ENCODE peak calls at places on chromosome 17, in four cellular contexts. M is HepG2, S is GM12878, W is H1. L is an unnamed sample.

GRCh38 chr17:40615295-40615988 is 32.2 kb downstream of the SMARCE1 start:
- DNase-seq in M (peak; percentile 76), W (peak; percentile 49), S (peak; percentile 93), L (peak; percentile 52)

GRCh38 chr17:15249487-15249886 is 15.6 kb downstream of the PMP22 start:
- DNase-seq in M (no peak), W (no peak), S (no peak), L (no peak)

GRCh38 chr17:56822725-56823124 is 11.0 kb downstream of the C17orf67 start:
- DNase-seq in S (no peak), W (no peak), M (no peak), L (no peak)

GRCh38 chr17:71631483-71631882 is 489.3 kb upstream of the SOX9 start:
- DNase-seq in M (no peak), S (no peak), W (no peak), L (no peak)

GRCh38 chr17:64399767-64400156 is 9.1 kb upstream of the PECAM1 start:
- DNase-seq in S (no peak), M (no peak), W (no peak), L (no peak)

GRCh38 chr17:7393613-7394451 is 493 bp downstream of the PLSCR3 start:
- DNase-seq in W (no peak), M (no peak), S (no peak), L (peak; percentile 33)

GRCh38 chr17:65430209-65430833 is 131.1 kb downstream of the AXIN2 start:
- DNase-seq in M (no peak), W (no peak), S (no peak), L (no peak)

GRCh38 chr17:16945513-16946201 is 26.3 kb downstream of the TNFRSF13B start:
- DNase-seq in S (no peak), W (no peak), M (no peak), L (no peak)

GRCh38 chr17:2186937-2187336 is 116.6 kb downstream of the SMG6 start:
- DNase-seq in M (no peak), S (no peak), W (no peak), L (no peak)

GRCh38 chr17:49378311-49378710 is 16.3 kb upstream of the ZNF652 start:
- DNase-seq in M (no peak), S (no peak), W (no peak), L (no peak)

GRCh38 chr17:49381793-49382192 is 19.7 kb upstream of the ZNF652 start:
- DNase-seq in W (no peak), S (no peak), M (no peak), L (no peak)

GRCh38 chr17:49382556-49382955 is 20.5 kb upstream of the ZNF652 start:
- DNase-seq in M (no peak), S (no peak), W (no peak), L (no peak)

GRCh38 chr17:49381033-49381432 is 19.0 kb upstream of the ZNF652 start:
- DNase-seq in S (no peak), W (no peak), M (no peak), L (no peak)

DNA sequence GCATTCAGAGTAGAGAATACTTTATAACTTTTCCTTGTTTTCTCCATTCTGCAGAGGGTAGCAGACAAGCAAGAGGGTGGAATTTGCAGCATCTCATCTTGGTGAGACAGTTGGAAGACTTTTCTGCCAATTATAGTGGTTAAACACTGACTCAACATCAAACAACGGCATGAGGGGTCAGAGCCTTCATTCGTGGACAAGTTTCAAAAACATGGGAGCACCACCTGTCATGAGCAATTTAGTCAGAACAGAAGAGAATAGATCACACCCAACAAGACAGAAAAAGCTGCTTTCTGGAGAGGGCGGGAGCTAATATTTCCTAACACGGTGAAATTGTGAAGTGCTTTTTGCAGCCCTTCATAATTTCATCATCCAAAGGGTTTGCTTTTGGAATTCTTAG is 17.9 kb upstream of the ZNF652 start:
- DNase-seq in W (no peak), S (no peak), M (no peak), L (no peak)
- TF ChIP-seq TAF1 in W (no peak), S (no peak), M (no peak), L (no peak)

GRCh38 chr17:38739305-38739704 is 8.8 kb downstream of the PCGF2 start:
- DNase-seq in M (no peak), S (no peak), W (no peak), L (no peak)

GRCh38 chr17:38740016-38740415 is 8.1 kb downstream of the PCGF2 start:
- DNase-seq in M (no peak), S (no peak), W (no peak), L (no peak)

GRCh38 chr17:38741853-38742421 is 6.2 kb downstream of the PCGF2 start:
- DNase-seq in S (no peak), M (no peak), W (no peak), L (no peak)

GRCh38 chr17:38741443-38741842 is 6.7 kb downstream of the PCGF2 start:
- DNase-seq in W (no peak), S (no peak), M (no peak), L (no peak)

GRCh38 chr17:38740806-38741205 is 7.3 kb downstream of the PCGF2 start:
- DNase-seq in S (no peak), W (no peak), M (no peak), L (no peak)
- TF ChIP-seq POLR2AphosphoS5 in S (no peak), W (no peak), M (no peak), L (no peak)

GRCh38 chr17:80805032-80805751 is 186.4 kb upstream of the CHMP6 start:
- DNase-seq in M (no peak), W (no peak), S (no peak), L (no peak)

GRCh38 chr17:80803451-80804428 is 187.9 kb upstream of the CHMP6 start:
- DNase-seq in S (no peak), M (no peak), W (no peak), L (no peak)

GRCh38 chr17:80804466-80804865 is 187.2 kb upstream of the CHMP6 start:
- DNase-seq in M (no peak), W (no peak), S (no peak), L (no peak)

GRCh38 chr17:80800775-80801391 is 190.8 kb upstream of the CHMP6 start:
- DNase-seq in W (no peak), M (no peak), S (no peak), L (no peak)

GRCh38 chr17:80802626-80803450 is 188.8 kb upstream of the CHMP6 start:
- DNase-seq in W (no peak), S (no peak), M (no peak), L (no peak)
- TF ChIP-seq ATF2 in W (no peak), S (no peak), M (no peak), L (no peak)

GRCh38 chr17:35121315-35121714 is at the start of gene FNDC8:
- DNase-seq in W (no peak), S (no peak), M (no peak), L (no peak)

GRCh38 chr17:35117984-35118383 is 1.7 kb downstream of the RAD51D start:
- DNase-seq in W (no peak), M (peak; percentile 19), S (peak; percentile 45), L (no peak)

GRCh38 chr17:35116845-35117244 is 2.8 kb downstream of the RAD51D start:
- DNase-seq in W (no peak), S (no peak), M (no peak), L (no peak)

DNA sequence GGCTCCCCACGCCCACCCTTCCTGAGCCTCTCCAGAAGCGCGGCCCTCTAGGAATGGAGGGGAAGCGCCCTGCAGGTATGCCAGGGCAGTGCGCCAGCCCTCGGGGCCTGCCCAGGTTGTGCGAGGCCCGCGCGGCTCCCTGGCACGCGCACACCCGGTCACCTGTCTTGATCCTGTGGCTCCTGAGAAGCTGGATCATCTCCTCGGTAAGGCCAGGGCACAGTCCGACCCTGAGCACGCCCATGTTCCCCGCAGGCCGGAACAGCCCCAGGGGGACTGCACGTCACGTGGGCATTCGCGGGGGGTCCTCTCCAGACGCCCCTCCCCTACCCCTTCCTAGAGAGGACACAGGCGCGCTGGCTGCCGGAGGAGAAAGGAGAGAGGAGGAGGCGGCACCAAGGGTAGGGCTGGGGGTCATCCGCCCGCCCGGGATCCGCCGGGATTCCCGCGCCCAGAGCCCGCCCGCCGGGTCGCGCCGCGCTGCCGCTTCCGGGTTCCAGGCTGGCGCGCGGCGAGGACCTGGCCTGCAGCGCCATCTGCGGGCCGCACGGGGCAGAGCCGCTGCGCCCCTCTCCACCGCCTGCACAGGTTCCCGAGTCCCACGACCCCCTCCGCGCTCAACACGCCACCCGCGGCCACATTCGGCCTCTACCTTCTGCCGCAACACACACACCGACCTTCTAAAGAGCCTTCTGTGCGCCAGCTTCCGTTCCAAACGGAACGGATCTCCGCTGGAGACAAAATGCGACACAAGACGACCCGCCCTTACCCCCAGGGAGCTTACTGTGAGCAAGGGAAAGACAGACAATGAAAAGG is at the start of gene RAD51D:
- DNase-seq in M (peak; percentile 60), S (peak; percentile 33), W (peak; percentile 66), L (peak; percentile 92)
- TF ChIP-seq TAF1 in M (peak; percentile 35), S (no peak), W (peak; percentile 65), L (no peak)

DNA sequence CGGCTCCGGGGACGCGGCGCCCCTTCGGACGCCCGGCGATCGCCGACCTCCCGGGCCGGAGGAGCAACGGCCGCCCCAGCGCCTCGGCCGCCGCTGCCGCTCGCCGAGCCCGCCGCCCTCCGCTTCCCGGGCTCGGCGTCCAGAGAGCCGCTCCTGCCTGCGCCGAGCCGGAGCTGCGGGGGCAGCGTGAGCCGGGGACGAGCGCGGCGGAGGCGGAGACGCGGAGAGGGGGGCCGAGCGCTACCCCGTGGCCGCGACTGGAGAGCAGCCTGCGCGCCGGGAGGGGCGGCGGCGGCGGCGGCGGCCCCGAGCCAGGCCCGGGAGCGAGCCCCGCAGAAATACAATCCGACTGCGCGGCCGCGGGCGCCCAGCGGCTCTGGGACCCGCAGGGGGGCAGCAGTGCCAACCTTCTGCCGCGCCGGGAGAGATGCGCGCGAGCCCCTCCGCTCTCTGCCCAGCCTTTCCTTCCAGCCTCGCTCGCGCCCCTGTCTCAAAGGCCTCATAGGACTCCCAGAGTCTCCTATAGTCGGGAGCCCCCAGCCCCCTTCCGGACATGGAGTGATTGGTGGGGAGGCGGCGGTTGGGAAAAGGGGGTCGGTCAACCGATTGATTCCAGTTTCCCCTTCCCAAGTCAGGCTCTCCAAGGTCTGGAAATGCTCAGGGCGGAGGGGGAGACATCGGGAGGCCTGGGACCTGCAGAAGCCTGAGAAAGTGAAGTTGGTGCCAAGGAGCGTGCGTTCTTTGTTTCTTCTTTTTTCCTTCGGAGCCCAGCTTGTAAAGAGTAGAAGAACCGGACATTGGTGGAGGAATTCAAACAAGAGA is 1.0 kb upstream of the SDK2 start:
- DNase-seq in S (no peak), W (no peak), M (no peak), L (no peak)
- TF ChIP-seq POLR2AphosphoS5 in S (no peak), W (no peak), M (no peak), L (no peak)

GRCh38 chr17:48551206-48551597 is 6.3 kb upstream of the HOXB2 start:
- DNase-seq in S (no peak), M (no peak), W (no peak), L (no peak)
- TF ChIP-seq ATF2 in S (no peak), M (no peak), W (no peak), L (no peak)

DNA sequence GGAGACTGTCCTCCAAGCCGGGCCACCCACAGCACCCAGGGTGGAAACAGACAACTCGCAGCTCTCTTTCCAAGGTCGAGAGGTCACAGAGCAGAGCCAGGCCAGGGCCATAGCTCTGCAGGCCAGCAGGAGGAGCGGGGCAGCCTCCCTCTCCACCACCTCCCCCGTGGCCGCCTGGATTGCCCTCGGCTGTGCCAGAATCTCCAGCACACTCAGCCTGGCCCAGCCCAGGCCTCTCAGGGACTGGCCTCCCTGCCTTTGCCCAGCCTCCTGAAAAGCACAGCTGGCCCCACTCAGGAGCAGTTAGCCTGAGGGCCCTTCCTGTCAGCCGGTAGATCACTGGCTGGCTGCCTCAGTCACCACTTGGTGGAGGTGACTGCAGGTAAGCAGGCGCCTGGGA is 85.8 kb upstream of the SEC14L1 start:
- DNase-seq in W (no peak), M (no peak), S (no peak), L (no peak)
- TF ChIP-seq TAF1 in W (no peak), M (no peak), S (no peak), L (no peak)

L was measured in K562.